ENCODE peak calls at places on chromosomes 2 and 18, in nine cellular contexts. I is Calu3, P is K562, W is heart left ventricle, J is NB4, A is tibial artery, G is dorsolateral prefrontal cortex, Q is A549, S is tibial nerve. Y is an unnamed sample.

GRCh38 chr2:142865924-142866323 is 11.5 kb upstream of the KYNU start:
- DNase-seq in A (no peak), J (peak), I (no peak), W (no peak), P (no peak), S (no peak), Q (no peak), G (no peak), Y (no peak)

GRCh38 chr2:102063948-102064678 is 72.4 kb downstream of the IL1R2 start:
- DNase-seq in W (peak), S (peak), I (peak), Q (peak), P (peak), G (no peak), A (peak), J (peak), Y (no peak)

GRCh38 chr2:159936471-159936870 is 125.9 kb downstream of the PLA2R1 start:
- DNase-seq in W (no peak), J (peak), Q (peak), A (no peak), G (no peak), P (peak), I (no peak), S (no peak), Y (peak)

GRCh38 chr2:28507806-28508764 is 12.2 kb downstream of the PLB1 start:
- DNase-seq in J (no peak), W (no peak), G (no peak), Q (peak), I (peak), A (no peak), P (peak), S (no peak), Y (no peak)

GRCh38 chr2:223784221-223784772 is 53.1 kb downstream of the AP1S3 start:
- DNase-seq in W (no peak), A (no peak), I (no peak), J (no peak), G (no peak), Q (no peak), S (no peak), P (no peak), Y (no peak)

GRCh38 chr18:13446581-13447470 is 228.3 kb downstream of the LDLRAD4 start:
- DNase-seq in J (no peak), I (no peak), W (peak), S (no peak), Q (peak), P (no peak), A (peak), G (no peak), Y (no peak)

GRCh38 chr2:47062721-47063120 is 92.4 kb downstream of the STPG4 start:
- DNase-seq in P (no peak), J (no peak), G (peak), S (no peak), I (no peak), W (no peak), A (no peak), Q (no peak), Y (no peak)

GRCh38 chr2:34912084-34912483 is 1313.0 kb upstream of the FAM98A start:
- DNase-seq in W (no peak), J (no peak), S (no peak), Q (no peak), P (no peak), I (no peak), G (no peak), A (no peak), Y (no peak)

GRCh38 chr2:189628817-189629552 is 32.3 kb upstream of the ASNSD1 start:
- DNase-seq in S (no peak), W (no peak), Q (no peak), J (peak), I (no peak), G (no peak), A (no peak), P (peak), Y (no peak)

GRCh38 chr2:154963509-154963908 is 265.0 kb downstream of the KCNJ3 start:
- DNase-seq in I (no peak), Q (no peak), W (no peak), S (no peak), A (no peak), J (no peak), P (no peak), G (no peak), Y (no peak)

GRCh38 chr2:232957607-232958211 is 55.3 kb downstream of the NGEF start:
- DNase-seq in J (no peak), W (no peak), Q (no peak), A (no peak), G (no peak), P (no peak), I (no peak), S (no peak), Y (no peak)

GRCh38 chr18:2974731-2975130 is 38.2 kb downstream of the LPIN2 start:
- DNase-seq in G (no peak), I (no peak), W (no peak), P (no peak), J (no peak), Q (no peak), A (no peak), S (no peak), Y (no peak)

GRCh38 chr18:12470382-12471090 is 62.8 kb downstream of the PRELID3A start:
- DNase-seq in A (no peak), G (no peak), P (no peak), Q (no peak), S (no peak), W (no peak), J (no peak), I (no peak), Y (no peak)

GRCh38 chr2:48209214-48209885 is 303.1 kb upstream of the FBXO11 start:
- DNase-seq in Q (no peak), S (no peak), P (no peak), J (no peak), I (no peak), A (no peak), W (no peak), G (no peak), Y (no peak)

GRCh38 chr2:48849770-48850169 is 94.2 kb upstream of the LHCGR start:
- DNase-seq in G (no peak), A (no peak), J (no peak), Q (no peak), I (no peak), S (no peak), P (no peak), W (no peak), Y (no peak)

GRCh38 chr18:49059028-49059670 is 108.4 kb upstream of the SMAD7 start:
- DNase-seq in S (no peak), W (no peak), A (no peak), J (peak), G (no peak), I (no peak), Q (no peak), P (peak), Y (no peak)

GRCh38 chr2:145777297-145777696 is 1257.4 kb upstream of the ZEB2 start:
- DNase-seq in A (no peak), J (no peak), P (peak), W (no peak), S (no peak), Q (no peak), G (no peak), I (no peak), Y (no peak)

DNA sequence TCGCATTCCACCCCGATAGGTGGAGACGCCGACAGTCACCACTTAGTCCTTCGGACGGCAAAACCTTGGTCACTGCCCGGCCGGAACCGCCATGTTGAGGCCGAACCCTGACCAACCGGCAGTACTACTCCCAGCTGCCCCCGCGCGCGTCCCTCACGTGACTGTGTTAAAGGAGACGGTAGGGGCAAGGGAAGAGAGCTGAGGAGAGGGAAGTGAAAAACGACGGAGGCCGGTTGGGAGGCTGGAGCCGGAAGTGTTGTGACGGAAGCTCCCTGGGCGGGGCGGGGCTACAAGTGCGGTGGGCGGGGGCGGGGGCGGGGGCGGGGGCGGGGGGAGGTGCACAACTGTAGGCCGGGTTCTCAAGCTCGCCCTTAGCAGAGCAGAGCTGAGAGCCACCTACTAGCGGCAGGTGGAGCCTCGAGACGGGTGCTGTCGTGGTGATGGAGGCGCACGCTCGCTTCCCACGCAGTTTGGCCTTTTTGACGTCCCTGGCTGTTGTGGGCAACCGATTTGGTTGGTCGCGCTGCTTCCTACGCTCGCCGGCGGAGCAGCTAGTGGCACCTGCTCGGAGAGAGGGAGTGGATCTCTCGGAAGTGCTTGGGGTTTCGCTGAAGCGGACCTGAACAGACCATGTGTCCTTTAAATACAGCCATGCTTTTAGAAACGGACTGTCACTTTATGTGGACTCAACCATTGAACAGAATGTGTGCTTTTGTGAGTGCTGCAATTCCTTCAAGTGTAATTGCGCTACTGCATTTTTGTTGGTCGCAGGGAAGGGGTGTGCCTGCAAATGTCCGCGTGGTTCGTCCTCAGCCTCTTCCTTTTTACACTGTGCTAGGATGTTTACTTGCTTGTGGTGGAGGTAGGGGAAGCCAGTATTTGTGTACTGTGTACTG is at the start of gene TRAPPC8:
- DNase-seq in J (peak), A (peak), G (peak), Q (peak), S (peak), I (peak), W (peak), P (peak), Y (peak)
- TF ChIP-seq CTCF in J (no peak), A (no peak), G (peak), Q (no peak), S (peak), I (no peak), W (no peak), P (peak), Y (no peak)

GRCh38 chr2:204177251-204177976 is 240.9 kb downstream of the ICOS start:
- DNase-seq in P (no peak), S (no peak), Q (no peak), G (no peak), I (no peak), J (no peak), A (no peak), W (no peak), Y (no peak)
- TF ChIP-seq CTCF in P (no peak), S (no peak), Q (no peak), G (no peak), I (no peak), J (no peak), A (no peak), W (no peak), Y (no peak)

GRCh38 chr2:54995553-54995952 is 54.7 kb downstream of the RTN4 start:
- DNase-seq in Q (no peak), S (no peak), W (no peak), I (no peak), A (no peak), G (no peak), P (no peak), J (no peak), Y (no peak)

GRCh38 chr2:55000335-55000734 is 49.9 kb downstream of the RTN4 start:
- DNase-seq in W (no peak), J (peak), G (no peak), P (no peak), I (no peak), A (no peak), S (no peak), Q (no peak), Y (no peak)

GRCh38 chr2:54999182-54999581 is 51.1 kb downstream of the RTN4 start:
- DNase-seq in G (no peak), Q (no peak), W (no peak), P (peak), S (no peak), A (no peak), I (no peak), J (peak), Y (no peak)

GRCh38 chr2:54997826-54998225 is 52.4 kb downstream of the RTN4 start:
- DNase-seq in S (no peak), G (no peak), A (no peak), P (peak), W (no peak), I (no peak), Q (no peak), J (no peak), Y (no peak)
- TF ChIP-seq CTCF in S (no peak), G (no peak), A (no peak), P (no peak), W (no peak), I (no peak), Q (no peak), J (no peak), Y (peak)

GRCh38 chr2:151661625-151662024 is 72.7 kb downstream of the NEB start:
- DNase-seq in I (no peak), S (no peak), W (no peak), A (no peak), J (no peak), P (no peak), G (no peak), Q (no peak), Y (no peak)

GRCh38 chr2:151665959-151666358 is 68.3 kb downstream of the NEB start:
- DNase-seq in W (no peak), S (no peak), G (no peak), P (no peak), I (no peak), Q (no peak), A (no peak), J (no peak), Y (no peak)

GRCh38 chr2:151668737-151669136 is 65.5 kb downstream of the NEB start:
- DNase-seq in Q (no peak), I (no peak), W (no peak), P (peak), G (no peak), S (no peak), A (no peak), J (no peak), Y (no peak)

GRCh38 chr2:151669585-151670081 is 64.6 kb downstream of the NEB start:
- DNase-seq in S (no peak), W (no peak), J (peak), Q (no peak), A (no peak), G (no peak), P (peak), I (peak), Y (no peak)

DNA sequence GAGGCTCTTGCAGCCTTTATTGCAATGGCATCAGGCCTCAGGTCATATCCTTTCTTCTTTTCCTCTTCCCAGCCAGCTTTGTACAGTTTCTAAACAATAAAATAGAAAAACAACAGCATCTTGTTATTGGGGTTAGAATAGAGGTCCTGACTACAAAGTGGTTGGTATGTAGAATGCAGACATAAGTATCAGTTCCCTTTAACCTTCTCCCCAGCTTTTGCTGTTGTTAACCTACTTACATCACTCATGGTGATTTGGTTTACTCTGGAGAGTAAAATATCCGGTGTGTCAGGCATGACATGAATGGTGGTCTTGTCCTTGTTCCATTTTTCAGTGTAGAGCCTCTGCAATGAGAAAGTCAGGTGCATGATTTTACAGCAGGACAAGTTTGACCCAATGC is 69.8 kb downstream of the NEB start:
- DNase-seq in G (no peak), S (no peak), Q (no peak), A (no peak), P (no peak), J (no peak), W (no peak), I (no peak), Y (no peak)
- TF ChIP-seq CTCF in G (no peak), S (no peak), Q (no peak), A (no peak), P (no peak), J (no peak), W (no peak), I (no peak), Y (no peak)

Y was measured in endothelial cell.